ENCODE peak calls at places on chromosome 6, in four cellular contexts. One of them, this sample, is unnamed. For H3K4me1, the result is how much of the 10 kb centered on the place peaks cover.

GRCh38 chr6:12420626-12421025 is 130.5 kb downstream of the EDN1 start:
- DNase-seq in CD8-positive, alpha-beta memory T cell: no peak
- DNase-seq in tibial artery: no peak
- DNase-seq in heart right ventricle: no peak
- DNase-seq in this sample: no peak

GRCh38 chr6:11381801-11382513 is 149.5 kb upstream of the NEDD9 start:
- DNase-seq in heart right ventricle: peak
- DNase-seq in CD8-positive, alpha-beta memory T cell: peak
- DNase-seq in tibial artery: no peak
- DNase-seq in this sample: peak

GRCh38 chr6:166960609-166960978 is 4.2 kb upstream of the RNASET2 start:
- DNase-seq in tibial artery: no peak
- DNase-seq in CD8-positive, alpha-beta memory T cell: no peak
- DNase-seq in heart right ventricle: no peak
- DNase-seq in this sample: no peak

GRCh38 chr6:70413829-70414494 is 654 bp downstream of the FAM135A start:
- DNase-seq in heart right ventricle: no peak
- DNase-seq in tibial artery: no peak
- DNase-seq in CD8-positive, alpha-beta memory T cell: no peak
- DNase-seq in this sample: no peak

GRCh38 chr6:8589941-8590676 is 154.8 kb upstream of the SLC35B3 start:
- DNase-seq in CD8-positive, alpha-beta memory T cell: no peak
- DNase-seq in heart right ventricle: no peak
- DNase-seq in tibial artery: no peak
- DNase-seq in this sample: no peak

GRCh38 chr6:42679358-42679757 is 43.0 kb downstream of the PRPH2 start:
- DNase-seq in CD8-positive, alpha-beta memory T cell: no peak
- DNase-seq in tibial artery: no peak
- DNase-seq in heart right ventricle: no peak
- DNase-seq in this sample: no peak

GRCh38 chr6:167157414-167157813 is 366 bp downstream of the GPR31 start:
- DNase-seq in heart right ventricle: no peak
- DNase-seq in tibial artery: no peak
- DNase-seq in CD8-positive, alpha-beta memory T cell: no peak
- DNase-seq in this sample: no peak

GRCh38 chr6:118401325-118401998 is 146.6 kb upstream of the PLN start:
- DNase-seq in CD8-positive, alpha-beta memory T cell: no peak
- DNase-seq in heart right ventricle: no peak
- DNase-seq in tibial artery: no peak
- DNase-seq in this sample: no peak

GRCh38 chr6:14544689-14545088 is 427.1 kb downstream of the CD83 start:
- DNase-seq in heart right ventricle: no peak
- DNase-seq in CD8-positive, alpha-beta memory T cell: no peak
- DNase-seq in tibial artery: no peak
- DNase-seq in this sample: no peak

GRCh38 chr6:2746557-2747061 is 4.1 kb downstream of the MYLK4 start:
- DNase-seq in heart right ventricle: no peak
- DNase-seq in tibial artery: no peak
- DNase-seq in CD8-positive, alpha-beta memory T cell: no peak
- DNase-seq in this sample: no peak

GRCh38 chr6:91438570-91438969 is 851.7 kb upstream of the MAP3K7 start:
- DNase-seq in tibial artery: no peak
- DNase-seq in CD8-positive, alpha-beta memory T cell: no peak
- DNase-seq in heart right ventricle: no peak
- DNase-seq in this sample: no peak

GRCh38 chr6:21157186-21157929 is 436.2 kb upstream of the SOX4 start:
- DNase-seq in tibial artery: no peak
- DNase-seq in CD8-positive, alpha-beta memory T cell: no peak
- DNase-seq in heart right ventricle: no peak
- DNase-seq in this sample: no peak

GRCh38 chr6:54698974-54699373 is 147.6 kb upstream of the FAM83B start:
- DNase-seq in tibial artery: no peak
- DNase-seq in heart right ventricle: no peak
- DNase-seq in CD8-positive, alpha-beta memory T cell: no peak
- DNase-seq in this sample: no peak

GRCh38 chr6:156420172-156420993 is 356.8 kb upstream of the ARID1B start:
- DNase-seq in tibial artery: no peak
- DNase-seq in heart right ventricle: no peak
- DNase-seq in CD8-positive, alpha-beta memory T cell: no peak
- DNase-seq in this sample: no peak

GRCh38 chr6:28401172-28401571 is 1.6 kb upstream of the ZSCAN12 start:
- DNase-seq in tibial artery: no peak
- DNase-seq in CD8-positive, alpha-beta memory T cell: no peak
- DNase-seq in heart right ventricle: no peak
- DNase-seq in this sample: no peak

GRCh38 chr6:138800377-138801150 is 4.7 kb downstream of the ECT2L start:
- DNase-seq in tibial artery: no peak
- DNase-seq in heart right ventricle: no peak
- DNase-seq in CD8-positive, alpha-beta memory T cell: no peak
- DNase-seq in this sample: no peak

GRCh38 chr6:81515562-81516453 is 236.7 kb downstream of the TENT5A start:
- DNase-seq in CD8-positive, alpha-beta memory T cell: no peak
- DNase-seq in tibial artery: no peak
- DNase-seq in heart right ventricle: no peak
- DNase-seq in this sample: no peak

GRCh38 chr6:113758725-113759576 is 98.2 kb upstream of the MARCKS start:
- DNase-seq in CD8-positive, alpha-beta memory T cell: no peak
- DNase-seq in heart right ventricle: no peak
- DNase-seq in tibial artery: no peak
- DNase-seq in this sample: no peak

GRCh38 chr6:78538002-78538401 is 329.3 kb upstream of the IRAK1BP1 start:
- DNase-seq in heart right ventricle: no peak
- DNase-seq in tibial artery: no peak
- DNase-seq in CD8-positive, alpha-beta memory T cell: no peak
- DNase-seq in this sample: no peak

GRCh38 chr6:125140808-125141207 is 12.8 kb upstream of the TPD52L1 start:
- DNase-seq in tibial artery: no peak
- DNase-seq in CD8-positive, alpha-beta memory T cell: no peak
- DNase-seq in heart right ventricle: no peak
- DNase-seq in this sample: no peak

GRCh38 chr6:26249959-26250805 is 114.8 kb upstream of the BTN3A2 start:
- DNase-seq in CD8-positive, alpha-beta memory T cell: peak
- DNase-seq in tibial artery: no peak
- DNase-seq in heart right ventricle: peak
- DNase-seq in this sample: peak

GRCh38 chr6:129608886-129609540 is 101.0 kb downstream of the ARHGAP18 start:
- DNase-seq in heart right ventricle: no peak
- DNase-seq in CD8-positive, alpha-beta memory T cell: no peak
- DNase-seq in tibial artery: no peak
- DNase-seq in this sample: no peak

GRCh38 chr6:158808918-158809678 is 10.1 kb downstream of the EZR start:
- DNase-seq in tibial artery: no peak
- DNase-seq in CD8-positive, alpha-beta memory T cell: peak
- DNase-seq in heart right ventricle: no peak
- DNase-seq in this sample: no peak

GRCh38 chr6:87539554-87539953 is 50.2 kb downstream of the RARS2 start:
- DNase-seq in tibial artery: no peak
- DNase-seq in CD8-positive, alpha-beta memory T cell: no peak
- DNase-seq in heart right ventricle: no peak
- DNase-seq in this sample: no peak

GRCh38 chr6:101090281-101090680 is 209.2 kb upstream of the ASCC3 start:
- DNase-seq in tibial artery: no peak
- DNase-seq in heart right ventricle: no peak
- DNase-seq in CD8-positive, alpha-beta memory T cell: no peak
- DNase-seq in this sample: no peak

GRCh38 chr6:6629416-6629815 is 40.9 kb downstream of the LY86 start:
- DNase-seq in tibial artery: no peak
- DNase-seq in heart right ventricle: no peak
- DNase-seq in CD8-positive, alpha-beta memory T cell: no peak
- DNase-seq in this sample: no peak

GRCh38 chr6:21740719-21741118 is 147.2 kb downstream of the SOX4 start:
- DNase-seq in heart right ventricle: no peak
- DNase-seq in tibial artery: no peak
- DNase-seq in CD8-positive, alpha-beta memory T cell: no peak
- DNase-seq in this sample: no peak

GRCh38 chr6:41373919-41374617 is 38.7 kb downstream of the NCR2 start:
- DNase-seq in tibial artery: no peak
- DNase-seq in CD8-positive, alpha-beta memory T cell: no peak
- DNase-seq in heart right ventricle: no peak
- DNase-seq in this sample: no peak

GRCh38 chr6:41371461-41371991 is 36.1 kb downstream of the NCR2 start:
- DNase-seq in tibial artery: peak
- DNase-seq in heart right ventricle: peak
- DNase-seq in CD8-positive, alpha-beta memory T cell: no peak
- DNase-seq in this sample: peak

GRCh38 chr6:41371992-41372525 is 36.7 kb downstream of the NCR2 start:
- DNase-seq in heart right ventricle: no peak
- DNase-seq in CD8-positive, alpha-beta memory T cell: no peak
- DNase-seq in tibial artery: no peak
- DNase-seq in this sample: peak

GRCh38 chr6:41373367-41373918 is 38.0 kb downstream of the NCR2 start:
- DNase-seq in CD8-positive, alpha-beta memory T cell: no peak
- DNase-seq in heart right ventricle: no peak
- DNase-seq in tibial artery: no peak
- DNase-seq in this sample: no peak

DNA sequence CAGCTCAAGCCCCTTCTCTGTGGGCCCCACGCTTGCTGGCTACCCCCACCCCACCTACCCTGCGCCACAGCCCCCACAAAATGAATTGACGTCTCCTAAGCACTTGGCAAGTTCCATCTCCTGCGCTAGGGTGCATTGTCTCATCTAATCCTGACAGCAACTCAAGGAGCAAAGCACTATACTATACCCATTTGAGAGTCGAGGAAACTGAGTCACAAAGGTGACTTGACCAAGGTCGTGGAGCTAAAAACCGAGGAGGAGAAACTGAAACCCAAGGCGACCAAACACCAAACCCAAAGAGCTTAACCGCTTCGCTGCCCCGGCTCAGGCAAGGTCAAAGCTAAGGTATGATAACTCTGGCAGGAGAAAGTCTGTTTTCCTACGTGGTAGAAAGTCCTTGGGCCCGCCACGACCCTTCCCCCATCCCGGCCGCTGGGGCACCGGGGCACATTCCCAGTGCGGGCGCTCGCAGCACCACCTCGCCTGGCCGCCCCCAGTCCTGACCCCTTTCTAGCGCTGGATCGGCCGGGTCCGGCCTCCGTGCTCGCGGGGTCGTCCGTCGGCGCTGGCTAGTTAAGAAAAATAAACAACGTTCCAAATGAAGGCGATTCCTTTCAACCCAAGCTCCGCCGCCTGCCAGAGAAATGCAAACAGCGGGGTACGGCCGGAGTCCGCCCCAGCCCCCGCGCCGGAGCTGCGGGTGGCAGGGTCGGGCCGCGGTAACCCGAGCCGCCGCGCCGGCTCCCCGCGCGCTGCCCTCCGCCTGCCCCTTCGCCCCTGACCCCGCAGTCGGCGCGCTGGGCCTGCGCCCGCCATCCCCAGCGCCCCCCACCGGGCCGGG is 37.3 kb downstream of the NCR2 start:
- DNase-seq in CD8-positive, alpha-beta memory T cell: no peak
- DNase-seq in tibial artery: no peak
- DNase-seq in heart right ventricle: no peak
- DNase-seq in this sample: no peak
- H3K4me3 ChIP-seq in CD8-positive, alpha-beta memory T cell: no peak
- H3K4me3 ChIP-seq in tibial artery: peak
- H3K4me3 ChIP-seq in heart right ventricle: no peak
- H3K4me3 ChIP-seq in this sample: no peak

DNA sequence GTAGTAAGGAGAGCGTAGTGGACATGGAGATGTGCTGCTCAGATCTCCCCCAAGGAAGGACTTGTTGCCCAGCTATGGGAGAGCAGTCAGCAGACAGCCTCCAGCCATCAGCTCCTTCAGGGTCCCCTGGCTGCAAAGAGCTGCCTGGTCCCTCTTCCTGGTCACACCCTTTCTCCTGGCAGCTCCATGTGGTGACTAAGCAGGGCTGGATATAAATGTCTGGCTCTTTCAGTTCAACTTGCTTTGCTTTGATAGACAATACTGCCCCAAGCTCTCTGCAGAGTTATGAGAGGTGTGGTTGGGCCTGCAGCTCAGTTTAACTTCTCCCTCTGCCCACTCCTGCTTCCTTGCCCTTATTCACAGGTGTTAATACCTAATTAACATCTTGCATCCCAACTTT is 64.1 kb upstream of the DDR1 start:
- DNase-seq in CD8-positive, alpha-beta memory T cell: no peak
- DNase-seq in heart right ventricle: peak
- DNase-seq in tibial artery: peak
- DNase-seq in this sample: peak
- H3K4me1 ChIP-seq in CD8-positive, alpha-beta memory T cell: under half
- H3K4me1 ChIP-seq in heart right ventricle: under half
- H3K4me1 ChIP-seq in tibial artery: under half
- H3K4me1 ChIP-seq in this sample: under half

DNA sequence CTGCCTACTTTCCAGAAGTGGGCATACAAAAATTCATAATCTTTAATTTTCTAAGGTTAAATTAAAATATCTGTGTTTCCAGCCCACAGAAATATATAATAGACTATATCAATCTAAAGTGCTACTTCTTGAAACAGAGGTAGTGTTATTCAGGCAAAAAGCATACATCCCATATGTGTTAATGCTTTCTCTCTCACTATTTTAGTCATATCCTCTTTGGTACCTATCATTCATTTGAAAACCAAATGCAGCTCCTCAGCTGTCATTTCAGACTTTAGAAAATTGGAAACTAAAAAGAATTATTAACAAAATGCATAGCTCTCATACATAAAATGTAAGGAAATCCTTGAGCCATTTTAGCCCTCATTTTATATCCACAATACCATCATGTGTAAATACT is 925 bp downstream of the FHL5 start:
- DNase-seq in CD8-positive, alpha-beta memory T cell: no peak
- DNase-seq in heart right ventricle: no peak
- DNase-seq in tibial artery: no peak
- DNase-seq in this sample: no peak
- H3K4me3 ChIP-seq in CD8-positive, alpha-beta memory T cell: no peak
- H3K4me3 ChIP-seq in heart right ventricle: peak
- H3K4me3 ChIP-seq in tibial artery: peak
- H3K4me3 ChIP-seq in this sample: no peak

GRCh38 chr6:36128793-36129192 is 1.5 kb upstream of the MAPK13 start:
- DNase-seq in CD8-positive, alpha-beta memory T cell: no peak
- DNase-seq in heart right ventricle: no peak
- DNase-seq in tibial artery: no peak
- DNase-seq in this sample: no peak
- H3K4me1 ChIP-seq in CD8-positive, alpha-beta memory T cell: half or more
- H3K4me1 ChIP-seq in heart right ventricle: under half
- H3K4me1 ChIP-seq in tibial artery: under half
- H3K4me1 ChIP-seq in this sample: under half

GRCh38 chr6:1380625-1381396 is 8.6 kb upstream of the FOXF2 start:
- DNase-seq in heart right ventricle: no peak
- DNase-seq in CD8-positive, alpha-beta memory T cell: no peak
- DNase-seq in tibial artery: no peak
- DNase-seq in this sample: no peak
- H3K4me3 ChIP-seq in heart right ventricle: peak
- H3K4me3 ChIP-seq in CD8-positive, alpha-beta memory T cell: no peak
- H3K4me3 ChIP-seq in tibial artery: no peak
- H3K4me3 ChIP-seq in this sample: no peak

GRCh38 chr6:41524634-41525011 is 21.6 kb upstream of the FOXP4 start:
- DNase-seq in heart right ventricle: no peak
- DNase-seq in CD8-positive, alpha-beta memory T cell: no peak
- DNase-seq in tibial artery: no peak
- DNase-seq in this sample: no peak
- H3K4me1 ChIP-seq in heart right ventricle: under half
- H3K4me1 ChIP-seq in CD8-positive, alpha-beta memory T cell: under half
- H3K4me1 ChIP-seq in tibial artery: under half
- H3K4me1 ChIP-seq in this sample: under half

This sample was measured in mucosa of descending colon.